ENCODE peak calls at places on chromosomes 1 and 21, in seven cellular contexts. K is NCI-H146; X is central memory CD4-positive, alpha-beta T cell; S is cardiac muscle cell; Q is GM20000; M is astrocyte of the cerebellum; N is HEK293T. T is an unnamed sample.

GRCh38 chr1:2229032-2229920 is 1.2 kb downstream of the SKI start:
- DNase-seq in K (peak; percentile 47), S (peak; percentile 79), X (peak; percentile 45), Q (peak; percentile 72), N (no peak), M (no peak), T (no peak)

GRCh38 chr1:171674443-171675405 is 22.2 kb upstream of the MYOC start:
- DNase-seq in S (no peak), K (no peak), N (no peak), X (no peak), M (no peak), Q (no peak), T (no peak)

GRCh38 chr1:54350360-54350759 is 55.8 kb downstream of the SSBP3 start:
- DNase-seq in X (no peak), S (no peak), M (no peak), Q (no peak), K (no peak), N (no peak), T (no peak)

GRCh38 chr1:193406901-193407300 is 220.5 kb upstream of the B3GALT2 start:
- DNase-seq in S (peak; percentile 63), N (peak; percentile 42), X (peak; percentile 50), M (peak; percentile 40), Q (peak; percentile 29), K (peak; percentile 36), T (peak; percentile 41)

GRCh38 chr1:193068013-193068412 is 8.6 kb downstream of the RO60 start:
- DNase-seq in S (no peak), X (no peak), N (no peak), M (no peak), Q (no peak), K (no peak), T (no peak)

GRCh38 chr1:12769976-12770505 is 3.5 kb upstream of the PRAMEF12 start:
- DNase-seq in X (no peak), K (no peak), N (no peak), Q (no peak), M (no peak), S (no peak), T (no peak)

GRCh38 chr1:197567442-197567841 is 207.8 kb downstream of the DENND1B start:
- DNase-seq in X (no peak), Q (no peak), M (no peak), K (no peak), S (no peak), N (no peak), T (no peak)

GRCh38 chr1:223628233-223628632 is 37.3 kb downstream of the CAPN8 start:
- DNase-seq in S (peak; percentile 74), Q (peak; percentile 46), X (peak; percentile 15), M (no peak), K (peak; percentile 60), N (peak; percentile 90), T (no peak)

GRCh38 chr1:231933711-231934626 is 307.4 kb downstream of the DISC1 start:
- DNase-seq in K (peak; percentile 63), M (no peak), S (no peak), N (no peak), Q (no peak), X (no peak), T (no peak)

GRCh38 chr1:228379666-228380065 is 27.0 kb downstream of the TRIM11 start:
- DNase-seq in Q (no peak), M (no peak), K (no peak), S (no peak), N (no peak), X (no peak), T (no peak)

GRCh38 chr1:213244664-213245091 is 193.6 kb downstream of the RPS6KC1 start:
- DNase-seq in K (peak; percentile 68), N (peak; percentile 55), Q (peak; percentile 31), S (peak; percentile 67), X (peak; percentile 4), M (peak; percentile 38), T (peak; percentile 21)

GRCh38 chr1:91757760-91758545 is 128.0 kb downstream of the TGFBR3 start:
- DNase-seq in Q (no peak), N (no peak), M (no peak), K (no peak), X (no peak), S (no peak), T (no peak)

GRCh38 chr1:6953874-6954502 is 168.7 kb downstream of the CAMTA1 start:
- DNase-seq in M (no peak), Q (no peak), S (no peak), N (no peak), K (no peak), X (no peak), T (no peak)

GRCh38 chr1:205316179-205316578 is 5.4 kb downstream of the NUAK2 start:
- DNase-seq in S (no peak), Q (no peak), N (no peak), X (no peak), M (no peak), K (no peak), T (no peak)

GRCh38 chr21:41762236-41762635 is 4.6 kb downstream of the RIPK4 start:
- DNase-seq in N (no peak), Q (no peak), K (no peak), M (no peak), S (peak; percentile 44), X (no peak), T (no peak)

GRCh38 chr1:3930696-3931309 is 30.7 kb upstream of the C1orf174 start:
- DNase-seq in X (no peak), S (no peak), K (no peak), M (no peak), Q (no peak), N (no peak), T (no peak)

GRCh38 chr1:153483776-153484175 is 23.3 kb upstream of the S100A7 start:
- DNase-seq in S (no peak), X (no peak), K (peak; percentile 97), M (no peak), N (no peak), Q (no peak), T (no peak)

GRCh38 chr1:25799758-25800537 is at the start of gene SELENON:
- DNase-seq in N (peak; percentile 71), K (peak; percentile 62), M (no peak), S (peak; percentile 83), Q (peak; percentile 82), X (no peak), T (no peak)

GRCh38 chr1:182340233-182341058 is 51.1 kb downstream of the GLUL start:
- DNase-seq in S (no peak), N (no peak), Q (no peak), X (no peak), K (no peak), M (no peak), T (no peak)

GRCh38 chr1:24927473-24927872 is 2.6 kb downstream of the RUNX3 start:
- DNase-seq in S (no peak), X (no peak), K (no peak), M (no peak), Q (no peak), N (no peak), T (no peak)

GRCh38 chr1:10877894-10878293 is 81.4 kb upstream of the CASZ1 start:
- DNase-seq in N (no peak), X (no peak), S (no peak), Q (no peak), K (no peak), M (no peak), T (no peak)

GRCh38 chr1:213277036-213277435 is 226.0 kb downstream of the RPS6KC1 start:
- DNase-seq in N (no peak), K (no peak), X (no peak), M (no peak), S (no peak), Q (no peak), T (no peak)

GRCh38 chr1:93908394-93909145 is 660 bp downstream of the GCLM start:
- DNase-seq in N (peak; percentile 39), M (no peak), X (peak; percentile 56), S (peak; percentile 42), K (peak; percentile 60), Q (peak; percentile 60), T (no peak)

GRCh38 chr1:71577451-71578131 is 496.8 kb upstream of the ZRANB2 start:
- DNase-seq in X (no peak), Q (no peak), M (no peak), N (no peak), S (no peak), K (no peak), T (no peak)

GRCh38 chr1:54685335-54685905 is 30.2 kb upstream of the TTC4 start:
- DNase-seq in K (no peak), X (no peak), Q (no peak), S (no peak), M (no peak), N (no peak), T (no peak)

GRCh38 chr1:201228011-201228983 is 37.7 kb downstream of the IGFN1 start:
- DNase-seq in X (no peak), S (no peak), M (no peak), Q (no peak), K (no peak), N (no peak), T (no peak)